ENCODE peak calls at places on chromosomes 2 and 18, in five cellular contexts. L is BE2C; T is NCI-H748 treated with DMSO at 0.1 percent for 48 hours; O is HEK293T; W is stimulated activated CD4-positive, alpha-beta T cell treated with anti-CD3 and anti-CD28 coated beads, Interleukin-12 subunit alpha, Interleukin-12 subunit beta, amount 100 ng/mL, for 48 hours. J is an unnamed sample.
A peak's percentile ranks its signal among the peaks of the same experiment; 100 is the strongest.

GRCh38 chr2:218569038-218569431 is 396 bp downstream of the CNOT9 start:
- DNase-seq in T (no peak), W (peak; percentile 26), L (peak; percentile 50), O (peak; percentile 35), J (peak; percentile 56)

GRCh38 chr2:124995185-124995912 is 970.3 kb downstream of the CNTNAP5 start:
- DNase-seq in O (no peak), T (no peak), W (no peak), L (no peak), J (no peak)

GRCh38 chr2:216659301-216659700 is 26.1 kb downstream of the IGFBP2 start:
- DNase-seq in L (no peak), O (no peak), W (no peak), T (no peak), J (no peak)

GRCh38 chr2:120429586-120430500 is 83.9 kb downstream of the INHBB start:
- DNase-seq in W (no peak), T (no peak), O (no peak), L (no peak), J (no peak)

GRCh38 chr2:97924194-97924593 is 71.6 kb downstream of the TMEM131 start:
- DNase-seq in W (no peak), O (no peak), L (no peak), T (no peak), J (no peak)

GRCh38 chr18:35494281-35494825 is 3.4 kb downstream of the INO80C start:
- DNase-seq in O (no peak), W (no peak), T (no peak), L (no peak), J (no peak)

GRCh38 chr18:57839942-57840381 is 36.8 kb upstream of the ATP8B1 start:
- DNase-seq in L (no peak), O (no peak), T (no peak), W (no peak), J (peak; percentile 58)

GRCh38 chr2:181419124-181419855 is 37.9 kb upstream of the ITGA4 start:
- DNase-seq in O (no peak), W (no peak), T (no peak), L (no peak), J (no peak)

GRCh38 chr2:222290691-222291484 is 7.9 kb downstream of the PAX3 start:
- DNase-seq in L (no peak), W (no peak), O (no peak), T (peak; percentile 28), J (peak; percentile 82)

GRCh38 chr2:122132292-122132691 is 376.8 kb downstream of the TSN start:
- DNase-seq in L (no peak), W (no peak), T (no peak), O (no peak), J (peak; percentile 17)

GRCh38 chr18:42108071-42108470 is 153.0 kb downstream of the PIK3C3 start:
- DNase-seq in L (no peak), W (no peak), O (no peak), T (no peak), J (no peak)

GRCh38 chr18:23401400-23402347 is 51.4 kb upstream of the RIOK3 start:
- DNase-seq in O (peak; percentile 28), W (no peak), T (no peak), L (no peak), J (peak; percentile 26)

GRCh38 chr2:104702451-104702850 is 151.5 kb upstream of the POU3F3 start:
- DNase-seq in L (no peak), T (peak; percentile 93), O (peak; percentile 51), W (no peak), J (no peak)

GRCh38 chr2:78928502-78928901 is 97.0 kb upstream of the REG3G start:
- DNase-seq in O (no peak), T (no peak), L (no peak), W (no peak), J (no peak)

GRCh38 chr2:235157746-235158482 is 206.1 kb downstream of the SH3BP4 start:
- DNase-seq in T (no peak), W (no peak), L (no peak), O (no peak), J (no peak)

GRCh38 chr2:14544247-14544646 is 88.3 kb upstream of the LRATD1 start:
- DNase-seq in W (no peak), O (no peak), L (no peak), T (no peak), J (no peak)

GRCh38 chr2:196233033-196233807 is 61.8 kb upstream of the STK17B start:
- DNase-seq in L (no peak), T (no peak), O (no peak), W (no peak), J (peak; percentile 84)

GRCh38 chr2:112606567-112606966 is 22.2 kb downstream of the CHCHD5 start:
- DNase-seq in W (no peak), L (no peak), O (no peak), T (no peak), J (no peak)

GRCh38 chr18:23267447-23267776 is 132.1 kb downstream of the CABLES1 start:
- DNase-seq in W (no peak), O (no peak), L (no peak), T (no peak), J (no peak)

GRCh38 chr2:2837768-2838547 is 506.9 kb upstream of the MYT1L start:
- DNase-seq in W (no peak), L (no peak), T (no peak), O (no peak), J (no peak)

GRCh38 chr18:56873441-56874140 is 222.4 kb downstream of the WDR7 start:
- DNase-seq in W (no peak), L (no peak), T (peak; percentile 42), O (no peak), J (no peak)

GRCh38 chr2:137228566-137228965 is 463.2 kb downstream of the THSD7B start:
- DNase-seq in T (no peak), W (no peak), O (no peak), L (no peak), J (no peak)

GRCh38 chr2:193816008-193816407 is 1621.3 kb upstream of the TMEFF2 start:
- DNase-seq in O (no peak), T (no peak), L (no peak), W (no peak), J (no peak)

GRCh38 chr2:176133366-176133765 is 3.9 kb downstream of the HOXD8 start:
- DNase-seq in T (no peak), O (no peak), W (no peak), L (no peak), J (no peak)

J was measured in MG63.